ENCODE peak calls at places on chromosomes 13 and 19, in seven cellular contexts. V is neural progenitor cell, D is esophagus squamous epithelium, Z is stomach, A is pancreas, U is endodermal cell, I is left ventricle myocardium inferior. H is an unnamed sample.

GRCh38 chr13:109254271-109254670 is 532.1 kb downstream of the IRS2 start:
- DNase-seq in V (peak; percentile 59), D (no peak), Z (no peak), A (no peak), U (no peak), I (no peak), H (no peak)

GRCh38 chr13:65856464-65856863 is 1373.7 kb downstream of the PCDH9 start:
- DNase-seq in V (no peak), D (no peak), Z (no peak), A (no peak), U (no peak), I (no peak), H (no peak)

GRCh38 chr19:8526345-8527062 is 12.5 kb upstream of the ZNF414 start:
- DNase-seq in V (peak; percentile 96), D (no peak), Z (peak; percentile 93), A (peak; percentile 96), U (peak; percentile 98), I (peak; percentile 90), H (peak; percentile 94)

GRCh38 chr13:37068962-37069361 is 9.5 kb upstream of the SUPT20H start:
- DNase-seq in V (no peak), D (no peak), Z (no peak), A (no peak), U (no peak), I (no peak), H (no peak)

GRCh38 chr19:16412596-16413355 is 59.0 kb downstream of the EPS15L1 start:
- DNase-seq in V (no peak), D (no peak), Z (no peak), A (no peak), U (no peak), I (no peak), H (no peak)

GRCh38 chr13:59641261-59641660 is 522.5 kb downstream of the DIAPH3 start:
- DNase-seq in V (peak; percentile 22), D (no peak), Z (no peak), A (no peak), U (peak; percentile 88), I (no peak), H (no peak)

GRCh38 chr13:67367385-67367784 is 137.2 kb upstream of the PCDH9 start:
- DNase-seq in V (no peak), D (no peak), Z (no peak), A (no peak), U (no peak), I (no peak), H (no peak)

GRCh38 chr19:38988632-38989031 is 13.1 kb upstream of the FBXO17 start:
- DNase-seq in V (no peak), D (no peak), Z (no peak), A (no peak), U (no peak), I (no peak), H (no peak)

GRCh38 chr19:41156207-41156606 is 36.8 kb upstream of the CYP2S1 start:
- DNase-seq in V (no peak), D (no peak), Z (no peak), A (no peak), U (no peak), I (no peak), H (no peak)

GRCh38 chr19:14517446-14517839 is 754 bp downstream of the DNAJB1 start:
- DNase-seq in V (no peak), D (no peak), Z (no peak), A (peak; percentile 87), U (no peak), I (no peak), H (no peak)

GRCh38 chr19:30733826-30734550 is 361.8 kb downstream of the ZNF536 start:
- DNase-seq in V (peak; percentile 64), D (no peak), Z (no peak), A (no peak), U (no peak), I (no peak), H (no peak)

GRCh38 chr13:113051641-113052040 is 54.0 kb upstream of the F7 start:
- DNase-seq in V (no peak), D (no peak), Z (no peak), A (peak; percentile 27), U (no peak), I (no peak), H (no peak)

GRCh38 chr13:21683034-21683733 is 12.3 kb downstream of the FGF9 start:
- DNase-seq in V (no peak), D (no peak), Z (no peak), A (no peak), U (no peak), I (no peak), H (no peak)

GRCh38 chr13:46121033-46121432 is 16.2 kb upstream of the CPB2 start:
- DNase-seq in V (no peak), D (no peak), Z (no peak), A (no peak), U (no peak), I (no peak), H (no peak)

GRCh38 chr13:40483601-40484000 is 182.8 kb downstream of the FOXO1 start:
- DNase-seq in V (no peak), D (no peak), Z (no peak), A (no peak), U (no peak), I (peak; percentile 60), H (no peak)

GRCh38 chr13:24747248-24748151 is 16.5 kb upstream of the RNF17 start:
- DNase-seq in V (peak; percentile 56), D (no peak), Z (no peak), A (no peak), U (peak; percentile 78), I (no peak), H (no peak)

GRCh38 chr19:16457195-16457953 is 14.4 kb downstream of the EPS15L1 start:
- DNase-seq in V (peak; percentile 23), D (no peak), Z (peak; percentile 36), A (no peak), U (peak; percentile 67), I (peak; percentile 55), H (no peak)

GRCh38 chr13:62910541-62910940 is 1494.9 kb upstream of the PCDH20 start:
- DNase-seq in V (no peak), D (no peak), Z (no peak), A (no peak), U (no peak), I (no peak), H (no peak)

GRCh38 chr19:17645339-17645963 is 42.7 kb downstream of the UNC13A start:
- DNase-seq in V (no peak), D (no peak), Z (no peak), A (no peak), U (no peak), I (no peak), H (no peak)

GRCh38 chr19:49301165-49301865 is 23.7 kb downstream of the SLC6A16 start:
- DNase-seq in V (peak; percentile 84), D (no peak), Z (peak; percentile 79), A (peak; percentile 78), U (peak; percentile 94), I (peak; percentile 73), H (peak; percentile 94)

GRCh38 chr13:30659980-30660379 is 42.3 kb downstream of the USPL1 start:
- DNase-seq in V (no peak), D (no peak), Z (no peak), A (no peak), U (peak; percentile 74), I (no peak), H (no peak)

GRCh38 chr13:77388944-77389616 is 62.2 kb upstream of the MYCBP2 start:
- DNase-seq in V (no peak), D (no peak), Z (no peak), A (no peak), U (no peak), I (no peak), H (no peak)

GRCh38 chr19:3350014-3350663 is 16.2 kb upstream of the NFIC start:
- DNase-seq in V (no peak), D (no peak), Z (peak; percentile 76), A (no peak), U (no peak), I (no peak), H (peak; percentile 69)

GRCh38 chr19:45296365-45296764 is 26.3 kb downstream of the CKM start:
- DNase-seq in V (no peak), D (no peak), Z (no peak), A (no peak), U (no peak), I (no peak), H (no peak)

GRCh38 chr13:46712524-46712923 is 84.4 kb downstream of the ESD start:
- DNase-seq in V (peak; percentile 34), D (no peak), Z (no peak), A (no peak), U (peak; percentile 58), I (no peak), H (no peak)

GRCh38 chr19:6707658-6708018 is 12.8 kb downstream of the C3 start:
- DNase-seq in V (no peak), D (no peak), Z (no peak), A (no peak), U (no peak), I (no peak), H (no peak)

GRCh38 chr19:6711078-6711361 is 9.4 kb downstream of the C3 start:
- DNase-seq in V (no peak), D (no peak), Z (no peak), A (no peak), U (no peak), I (no peak), H (no peak)

GRCh38 chr19:6708346-6708745 is 12.1 kb downstream of the C3 start:
- DNase-seq in V (no peak), D (no peak), Z (no peak), A (no peak), U (no peak), I (no peak), H (no peak)

GRCh38 chr19:6710273-6711077 is 10.0 kb downstream of the C3 start:
- DNase-seq in V (peak; percentile 60), D (no peak), Z (no peak), A (no peak), U (peak; percentile 78), I (no peak), H (no peak)

DNA sequence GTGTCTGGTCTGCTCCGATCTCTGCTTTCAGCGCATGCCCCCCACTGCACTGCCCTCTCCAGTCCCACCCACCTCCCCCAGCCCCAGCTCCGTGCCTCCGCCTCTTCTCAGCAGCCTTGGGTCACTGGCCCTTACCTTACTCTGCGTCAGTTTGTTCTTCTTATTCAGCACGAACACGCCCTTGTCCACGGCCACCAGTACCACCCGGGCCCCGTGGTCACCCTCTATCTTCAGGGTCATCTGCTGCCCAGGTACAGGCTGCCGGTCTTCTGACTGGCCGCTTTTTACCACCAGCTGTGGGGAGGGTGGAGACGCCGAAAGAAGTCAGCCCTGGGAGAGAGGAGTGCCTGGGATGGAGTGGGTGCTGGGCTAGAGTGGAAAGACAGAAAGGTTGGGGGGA is 10.9 kb downstream of the C3 start:
- DNase-seq in V (no peak), D (no peak), Z (no peak), A (no peak), U (no peak), I (no peak), H (no peak)
- TF ChIP-seq CTCF in V (no peak), D (no peak), Z (no peak), A (no peak), U (no peak), I (no peak), H (no peak)

GRCh38 chr19:4575267-4575793 is 15.8 kb upstream of the SEMA6B start:
- DNase-seq in V (peak; percentile 36), D (no peak), Z (no peak), A (no peak), U (peak; percentile 96), I (peak; percentile 68), H (no peak)
- H3K27me3 ChIP-seq in V (no peaks in the 10 kb centered on the region), D (no peaks in the 10 kb centered on the region), Z (peaks cover 76% of the 10 kb centered on the region), A (no peaks in the 10 kb centered on the region), U (peaks cover 14% of the 10 kb centered on the region), I (peaks cover 51% of the 10 kb centered on the region), H (peaks cover 4% of the 10 kb centered on the region)

GRCh38 chr13:54402495-54402894 is 1373.9 kb downstream of the OLFM4 start:
- DNase-seq in V (no peak), D (no peak), Z (no peak), A (no peak), U (no peak), I (no peak), H (no peak)
- H3K4me3 ChIP-seq in V (no peak overlapping the region), D (no peak overlapping the region), Z (no peak overlapping the region), A (no peak overlapping the region), U (no peak overlapping the region), I (no peak overlapping the region), H (no peak overlapping the region)

GRCh38 chr19:58326914-58327726 is at the start of gene ZSCAN22:
- DNase-seq in V (peak; percentile 98), D (peak; percentile 83), Z (peak; percentile 97), A (peak; percentile 98), U (peak; percentile 99), I (peak; percentile 98), H (peak; percentile 99)
- TF ChIP-seq CTCF in V (no peak), D (no peak), Z (no peak), A (no peak), U (no peak), I (no peak), H (no peak)

H was measured in Peyer's patch.